ENCODE peak calls at places on chromosomes 3 and 15, in eight cellular contexts. P is MM.1S, E is OCI-LY7, O is lower leg skin, Z is left ventricle myocardium inferior, N is fibroblast of lung, A is upper lobe of right lung, U is lung. M is an unnamed sample.

GRCh38 chr3:52408466-52408865 is 36.4 kb downstream of the SEMA3G start:
- DNase-seq in P (no peak), E (no peak), O (peak; percentile 80), Z (peak; percentile 3), N (no peak), A (peak; percentile 15), U (no peak), M (no peak)

GRCh38 chr3:27357665-27358258 is 11.4 kb downstream of the NEK10 start:
- DNase-seq in P (peak; percentile 71), E (peak; percentile 64), O (no peak), Z (no peak), N (peak; percentile 39), A (no peak), U (peak; percentile 56), M (peak; percentile 71)

GRCh38 chr15:72306211-72306785 is 13.7 kb downstream of the CELF6 start:
- DNase-seq in P (no peak), E (peak; percentile 31), O (peak; percentile 31), Z (no peak), N (peak; percentile 40), A (no peak), U (no peak), M (peak; percentile 16)

GRCh38 chr3:194315088-194315964 is 35.8 kb downstream of the CPN2 start:
- DNase-seq in P (peak; percentile 92), E (peak; percentile 66), O (peak; percentile 97), Z (peak; percentile 86), N (peak; percentile 86), A (peak; percentile 93), U (peak; percentile 83), M (peak; percentile 88)

GRCh38 chr3:49377483-49377882 is 19.3 kb upstream of the GPX1 start:
- DNase-seq in P (no peak), E (peak; percentile 73), O (no peak), Z (no peak), N (peak; percentile 89), A (no peak), U (no peak), M (peak; percentile 52)

GRCh38 chr3:11248596-11248995 is 23.6 kb upstream of the ATG7 start:
- DNase-seq in P (no peak), E (no peak), O (no peak), Z (no peak), N (peak; percentile 37), A (no peak), U (no peak), M (peak; percentile 35)

GRCh38 chr3:119352863-119353527 is 58.8 kb downstream of the ARHGAP31 start:
- DNase-seq in P (no peak), E (peak; percentile 67), O (no peak), Z (no peak), N (peak; percentile 74), A (no peak), U (no peak), M (peak; percentile 83)

GRCh38 chr3:171261487-171261886 is 198.7 kb downstream of the TNIK start:
- DNase-seq in P (no peak), E (no peak), O (no peak), Z (no peak), N (peak; percentile 61), A (no peak), U (no peak), M (no peak)

GRCh38 chr3:45178131-45179023 is 32.2 kb upstream of the CDCP1 start:
- DNase-seq in P (no peak), E (no peak), O (peak; percentile 81), Z (no peak), N (peak; percentile 88), A (no peak), U (no peak), M (peak; percentile 39)

GRCh38 chr15:100686725-100687488 is 84.5 kb downstream of the ASB7 start:
- DNase-seq in P (no peak), E (no peak), O (no peak), Z (no peak), N (peak; percentile 90), A (no peak), U (no peak), M (no peak)

GRCh38 chr3:173932624-173933023 is 535.1 kb downstream of the NLGN1 start:
- DNase-seq in P (peak; percentile 83), E (no peak), O (no peak), Z (no peak), N (peak; percentile 87), A (no peak), U (no peak), M (peak; percentile 19)

GRCh38 chr3:197353867-197354180 is 55.4 kb upstream of the DLG1 start:
- DNase-seq in P (no peak), E (no peak), O (no peak), Z (no peak), N (no peak), A (no peak), U (no peak), M (no peak)

GRCh38 chr3:37986479-37987314 is 3.9 kb upstream of the VILL start:
- DNase-seq in P (no peak), E (no peak), O (peak; percentile 82), Z (no peak), N (no peak), A (peak; percentile 89), U (peak; percentile 87), M (no peak)

GRCh38 chr3:28081533-28081947 is 159.9 kb upstream of the CMC1 start:
- DNase-seq in P (no peak), E (no peak), O (no peak), Z (no peak), N (no peak), A (no peak), U (no peak), M (no peak)

GRCh38 chr15:43800286-43801136 is at the start of gene HYPK:
- DNase-seq in P (peak; percentile 90), E (peak; percentile 93), O (peak; percentile 99), Z (peak; percentile 95), N (peak; percentile 86), A (peak; percentile 96), U (peak; percentile 93), M (peak; percentile 88)

GRCh38 chr15:57827021-57827420 is 120.5 kb downstream of the POLR2M start:
- DNase-seq in P (no peak), E (no peak), O (no peak), Z (no peak), N (no peak), A (no peak), U (no peak), M (no peak)

GRCh38 chr3:156518726-156519125 is 36.2 kb downstream of the SSR3 start:
- DNase-seq in P (no peak), E (no peak), O (no peak), Z (no peak), N (peak; percentile 57), A (no peak), U (no peak), M (no peak)

GRCh38 chr3:16484216-16484615 is 29.3 kb downstream of the RFTN1 start:
- DNase-seq in P (no peak), E (no peak), O (no peak), Z (no peak), N (peak; percentile 99), A (no peak), U (no peak), M (peak; percentile 100)

DNA sequence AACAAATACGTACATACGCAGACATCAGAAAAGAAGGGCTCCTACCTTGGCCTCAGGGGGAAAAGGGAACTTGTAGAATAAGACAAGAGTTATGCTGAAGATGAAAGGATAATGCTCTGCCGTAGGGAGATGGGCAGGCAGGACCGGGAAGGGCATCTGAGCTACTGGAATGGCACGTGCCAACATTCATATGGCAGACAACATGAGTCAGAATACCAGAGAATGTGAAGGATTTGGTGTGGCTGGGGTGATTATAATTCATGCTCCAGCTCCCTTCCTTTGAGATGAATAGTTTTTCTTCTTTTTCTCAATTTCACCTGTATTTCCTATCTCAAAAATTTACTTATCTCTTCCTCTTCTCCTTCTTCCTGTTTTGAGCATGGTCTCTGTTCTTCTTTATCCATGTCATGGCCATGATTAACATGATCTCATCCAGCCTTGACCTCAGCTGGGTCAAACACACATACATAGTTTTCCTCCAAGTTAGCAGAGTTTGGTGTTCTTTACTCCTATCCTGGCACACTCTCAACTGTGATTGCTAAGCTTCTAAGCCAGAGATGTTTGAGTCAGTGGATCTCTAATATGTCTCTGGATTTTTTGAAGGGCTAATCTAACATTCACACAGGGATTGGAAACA is 507.0 kb downstream of the FOXP1 start:
- DNase-seq in P (no peak), E (no peak), O (no peak), Z (no peak), N (peak; percentile 67), A (no peak), U (no peak), M (peak; percentile 44)
- H3K4me3 ChIP-seq in P (no peak overlapping the region), E (no peak overlapping the region), O (no peak overlapping the region), Z (no peak overlapping the region), N (no peak overlapping the region), A (no peak overlapping the region), U (no peak overlapping the region), M (no peak overlapping the region)

GRCh38 chr3:134229038-134229437 is 21.6 kb downstream of the RYK start:
- DNase-seq in P (no peak), E (no peak), O (no peak), Z (no peak), N (no peak), A (no peak), U (no peak), M (no peak)
- TF ChIP-seq CTCF in P (no peak), E (no peak), O (no peak), Z (no peak), N (no peak), A (no peak), U (no peak), M (no peak)

GRCh38 chr15:59993041-59993750 is 10.9 kb upstream of the FOXB1 start:
- DNase-seq in P (no peak), E (no peak), O (no peak), Z (no peak), N (no peak), A (no peak), U (no peak), M (no peak)

GRCh38 chr15:59994855-59995557 is 9.1 kb upstream of the FOXB1 start:
- DNase-seq in P (no peak), E (no peak), O (no peak), Z (no peak), N (no peak), A (no peak), U (no peak), M (no peak)

GRCh38 chr15:59995568-59996349 is 8.4 kb upstream of the FOXB1 start:
- DNase-seq in P (no peak), E (no peak), O (no peak), Z (no peak), N (no peak), A (no peak), U (no peak), M (no peak)

GRCh38 chr15:59991919-59992318 is 12.2 kb upstream of the FOXB1 start:
- DNase-seq in P (no peak), E (no peak), O (no peak), Z (no peak), N (no peak), A (no peak), U (no peak), M (no peak)

DNA sequence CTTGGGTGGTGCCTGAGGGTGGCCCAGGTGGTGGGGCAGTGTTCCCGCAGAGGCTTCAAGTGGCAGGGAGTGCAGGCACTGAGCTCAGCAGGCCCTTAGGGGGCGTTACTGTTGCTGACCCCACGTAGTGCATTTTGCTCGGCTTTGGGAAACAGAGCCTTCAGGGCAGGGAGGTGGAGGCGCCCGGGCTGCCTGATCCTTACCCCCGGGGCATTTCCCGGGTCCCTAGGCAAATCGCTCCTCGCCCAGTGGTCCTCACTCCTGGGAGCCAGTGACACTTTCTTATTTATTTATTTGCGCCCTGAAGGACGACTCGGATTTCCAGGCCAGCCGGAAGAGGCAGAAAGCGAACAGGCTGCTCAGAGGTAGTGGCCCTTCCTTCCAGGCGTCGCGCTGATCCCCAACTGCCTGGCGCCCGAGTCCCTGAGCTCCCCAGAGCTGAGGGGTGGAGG is 10.1 kb upstream of the FOXB1 start:
- DNase-seq in P (no peak), E (no peak), O (no peak), Z (no peak), N (no peak), A (no peak), U (no peak), M (no peak)
- H3K4me3 ChIP-seq in P (no peak overlapping the region), E (no peak overlapping the region), O (no peak overlapping the region), Z (no peak overlapping the region), N (no peak overlapping the region), A (no peak overlapping the region), U (no peak overlapping the region), M (no peak overlapping the region)

GRCh38 chr3:71416868-71417267 is 166.7 kb downstream of the FOXP1 start:
- DNase-seq in P (no peak), E (peak; percentile 83), O (no peak), Z (no peak), N (peak; percentile 19), A (no peak), U (no peak), M (no peak)
- TF ChIP-seq CTCF in P (no peak), E (peak; percentile 73), O (no peak), Z (no peak), N (no peak), A (peak; percentile 19), U (no peak), M (peak; percentile 16)

M was measured in fibroblast of villous mesenchyme.